ENCODE peak calls at places on chromosomes 6 and 20, in nine cellular contexts. One of them, this sample, is unnamed.

GRCh38 chr20:5002077-5002413 is 735 bp upstream of the SLC23A2 start:
- DNase-seq in fibroblast of mammary gland: no peak
- DNase-seq in NCI-H1417: peak
- DNase-seq in NT2/D1: peak
- DNase-seq in frontal cortex: no peak
- DNase-seq in GM12865: no peak
- DNase-seq in RCC 7860: no peak
- DNase-seq in AG04450: no peak
- DNase-seq in H9: peak
- DNase-seq in this sample: peak

GRCh38 chr6:130598021-130598989 is 228.9 kb upstream of the SMLR1 start:
- DNase-seq in fibroblast of mammary gland: peak
- DNase-seq in NCI-H1417: no peak
- DNase-seq in NT2/D1: no peak
- DNase-seq in frontal cortex: no peak
- DNase-seq in GM12865: no peak
- DNase-seq in RCC 7860: no peak
- DNase-seq in AG04450: no peak
- DNase-seq in H9: no peak
- DNase-seq in this sample: no peak

GRCh38 chr6:75602164-75602896 is 650 bp downstream of the SENP6 start:
- DNase-seq in fibroblast of mammary gland: peak
- DNase-seq in NCI-H1417: peak
- DNase-seq in NT2/D1: peak
- DNase-seq in frontal cortex: peak
- DNase-seq in GM12865: peak
- DNase-seq in RCC 7860: no peak
- DNase-seq in AG04450: no peak
- DNase-seq in H9: peak
- DNase-seq in this sample: peak

GRCh38 chr6:121055572-121056163 is 278.6 kb downstream of the TBC1D32 start:
- DNase-seq in fibroblast of mammary gland: peak
- DNase-seq in NCI-H1417: peak
- DNase-seq in NT2/D1: peak
- DNase-seq in frontal cortex: peak
- DNase-seq in GM12865: peak
- DNase-seq in RCC 7860: peak
- DNase-seq in AG04450: peak
- DNase-seq in H9: no peak
- DNase-seq in this sample: no peak

GRCh38 chr6:55617272-55617671 is 38.3 kb upstream of the HMGCLL1 start:
- DNase-seq in fibroblast of mammary gland: peak
- DNase-seq in NCI-H1417: peak
- DNase-seq in NT2/D1: peak
- DNase-seq in frontal cortex: no peak
- DNase-seq in GM12865: peak
- DNase-seq in RCC 7860: peak
- DNase-seq in AG04450: no peak
- DNase-seq in H9: peak
- DNase-seq in this sample: peak

GRCh38 chr20:13515796-13516533 is 122.8 kb downstream of the TASP1 start:
- DNase-seq in fibroblast of mammary gland: peak
- DNase-seq in NCI-H1417: no peak
- DNase-seq in NT2/D1: no peak
- DNase-seq in frontal cortex: no peak
- DNase-seq in GM12865: no peak
- DNase-seq in RCC 7860: no peak
- DNase-seq in AG04450: no peak
- DNase-seq in H9: no peak
- DNase-seq in this sample: no peak

GRCh38 chr20:50014570-50015562 is 32.1 kb downstream of the SNAI1 start:
- DNase-seq in fibroblast of mammary gland: no peak
- DNase-seq in NCI-H1417: no peak
- DNase-seq in NT2/D1: no peak
- DNase-seq in frontal cortex: no peak
- DNase-seq in GM12865: no peak
- DNase-seq in RCC 7860: no peak
- DNase-seq in AG04450: no peak
- DNase-seq in H9: no peak
- DNase-seq in this sample: no peak

GRCh38 chr20:47032969-47033578 is 138.4 kb downstream of the EYA2 start:
- DNase-seq in fibroblast of mammary gland: no peak
- DNase-seq in NCI-H1417: no peak
- DNase-seq in NT2/D1: no peak
- DNase-seq in frontal cortex: no peak
- DNase-seq in GM12865: no peak
- DNase-seq in RCC 7860: no peak
- DNase-seq in AG04450: no peak
- DNase-seq in H9: no peak
- DNase-seq in this sample: no peak

GRCh38 chr20:15139522-15139921 is 802.1 kb upstream of the FLRT3 start:
- DNase-seq in fibroblast of mammary gland: no peak
- DNase-seq in NCI-H1417: no peak
- DNase-seq in NT2/D1: no peak
- DNase-seq in frontal cortex: no peak
- DNase-seq in GM12865: no peak
- DNase-seq in RCC 7860: no peak
- DNase-seq in AG04450: no peak
- DNase-seq in H9: no peak
- DNase-seq in this sample: no peak

GRCh38 chr6:155212106-155212505 is 51.7 kb upstream of the CLDN20 start:
- DNase-seq in fibroblast of mammary gland: no peak
- DNase-seq in NCI-H1417: no peak
- DNase-seq in NT2/D1: no peak
- DNase-seq in frontal cortex: no peak
- DNase-seq in GM12865: no peak
- DNase-seq in RCC 7860: no peak
- DNase-seq in AG04450: no peak
- DNase-seq in H9: no peak
- DNase-seq in this sample: no peak

GRCh38 chr6:53795702-53796450 is 1.1 kb downstream of the LRRC1 start:
- DNase-seq in fibroblast of mammary gland: no peak
- DNase-seq in NCI-H1417: peak
- DNase-seq in NT2/D1: no peak
- DNase-seq in frontal cortex: peak
- DNase-seq in GM12865: no peak
- DNase-seq in RCC 7860: no peak
- DNase-seq in AG04450: no peak
- DNase-seq in H9: no peak
- DNase-seq in this sample: peak

GRCh38 chr20:5767493-5768098 is 17.4 kb downstream of the SHLD1 start:
- DNase-seq in fibroblast of mammary gland: no peak
- DNase-seq in NCI-H1417: peak
- DNase-seq in NT2/D1: no peak
- DNase-seq in frontal cortex: no peak
- DNase-seq in GM12865: no peak
- DNase-seq in RCC 7860: no peak
- DNase-seq in AG04450: no peak
- DNase-seq in H9: no peak
- DNase-seq in this sample: no peak

GRCh38 chr6:155187994-155188706 is 75.7 kb upstream of the CLDN20 start:
- DNase-seq in fibroblast of mammary gland: peak
- DNase-seq in NCI-H1417: no peak
- DNase-seq in NT2/D1: no peak
- DNase-seq in frontal cortex: no peak
- DNase-seq in GM12865: no peak
- DNase-seq in RCC 7860: no peak
- DNase-seq in AG04450: no peak
- DNase-seq in H9: no peak
- DNase-seq in this sample: no peak

GRCh38 chr6:12280901-12281300 is 9.3 kb upstream of the EDN1 start:
- DNase-seq in fibroblast of mammary gland: peak
- DNase-seq in NCI-H1417: no peak
- DNase-seq in NT2/D1: no peak
- DNase-seq in frontal cortex: no peak
- DNase-seq in GM12865: no peak
- DNase-seq in RCC 7860: no peak
- DNase-seq in AG04450: no peak
- DNase-seq in H9: no peak
- DNase-seq in this sample: no peak

GRCh38 chr6:112305795-112306194 is 41.3 kb upstream of the RFPL4B start:
- DNase-seq in fibroblast of mammary gland: no peak
- DNase-seq in NCI-H1417: no peak
- DNase-seq in NT2/D1: no peak
- DNase-seq in frontal cortex: no peak
- DNase-seq in GM12865: no peak
- DNase-seq in RCC 7860: no peak
- DNase-seq in AG04450: no peak
- DNase-seq in H9: no peak
- DNase-seq in this sample: no peak

This sample was measured in WTC11.